ENCODE peak calls at places on chromosomes 1 and 21, in nine cellular contexts. N, R, C, T, F, P, G, H and Z are unnamed samples.

GRCh38 chr1:94642617-94643315 is 101.2 kb upstream of the F3 start:
- DNase-seq in N (no peak), R (no peak), C (no peak), T (no peak), F (no peak), P (no peak), G (no peak), H (no peak), Z (no peak)

GRCh38 chr1:11981378-11982009 is 1.2 kb downstream of the MFN2 start:
- DNase-seq in N (no peak), R (no peak), C (no peak), T (no peak), F (no peak), P (no peak), G (no peak), H (no peak), Z (no peak)

GRCh38 chr1:37940299-37940947 is 6.4 kb downstream of the INPP5B start:
- DNase-seq in N (no peak), R (peak; percentile 69), C (no peak), T (no peak), F (no peak), P (no peak), G (no peak), H (no peak), Z (no peak)

GRCh38 chr1:27873671-27874384 is 1.5 kb downstream of the THEMIS2 start:
- DNase-seq in N (no peak), R (no peak), C (no peak), T (no peak), F (no peak), P (no peak), G (no peak), H (no peak), Z (no peak)

GRCh38 chr1:111221276-111221632 is 6.3 kb upstream of the CHI3L2 start:
- DNase-seq in N (peak; percentile 55), R (no peak), C (no peak), T (no peak), F (no peak), P (no peak), G (no peak), H (no peak), Z (no peak)

GRCh38 chr1:62266217-62266616 is 53.0 kb downstream of the KANK4 start:
- DNase-seq in N (no peak), R (no peak), C (no peak), T (no peak), F (no peak), P (no peak), G (no peak), H (no peak), Z (no peak)

GRCh38 chr21:46183910-46184624 is at the start of gene SPATC1L:
- DNase-seq in N (peak; percentile 91), R (peak; percentile 39), C (no peak), T (peak; percentile 77), F (no peak), P (peak; percentile 90), G (peak; percentile 51), H (peak; percentile 61), Z (peak; percentile 83)

GRCh38 chr1:164475834-164476233 is 83.2 kb upstream of the PBX1 start:
- DNase-seq in N (no peak), R (no peak), C (no peak), T (no peak), F (no peak), P (no peak), G (no peak), H (no peak), Z (no peak)

GRCh38 chr1:36083219-36083618 is 675 bp upstream of the TEKT2 start:
- DNase-seq in N (no peak), R (no peak), C (no peak), T (no peak), F (no peak), P (no peak), G (no peak), H (no peak), Z (no peak)

GRCh38 chr1:45769261-45769932 is 18.9 kb upstream of the IPP start:
- DNase-seq in N (peak; percentile 90), R (no peak), C (peak; percentile 40), T (no peak), F (no peak), P (peak; percentile 89), G (no peak), H (no peak), Z (no peak)

GRCh38 chr1:31834501-31834900 is 18.7 kb upstream of the SPOCD1 start:
- DNase-seq in N (no peak), R (no peak), C (no peak), T (no peak), F (no peak), P (no peak), G (no peak), H (no peak), Z (no peak)

GRCh38 chr1:187474266-187474665 is 645.5 kb downstream of the PLA2G4A start:
- DNase-seq in N (peak; percentile 2), R (no peak), C (no peak), T (no peak), F (no peak), P (peak; percentile 62), G (no peak), H (no peak), Z (no peak)

GRCh38 chr1:47215713-47216112 is 16.3 kb downstream of the TAL1 start:
- DNase-seq in N (no peak), R (no peak), C (no peak), T (no peak), F (no peak), P (no peak), G (no peak), H (no peak), Z (no peak)

GRCh38 chr1:72281637-72282270 is 585 bp downstream of the NEGR1 start:
- DNase-seq in N (peak; percentile 16), R (no peak), C (no peak), T (no peak), F (peak; percentile 13), P (peak; percentile 5), G (no peak), H (no peak), Z (no peak)

GRCh38 chr1:37177230-37177864 is 143.0 kb upstream of the GRIK3 start:
- DNase-seq in N (no peak), R (no peak), C (no peak), T (no peak), F (peak; percentile 49), P (peak; percentile 10), G (peak; percentile 40), H (no peak), Z (no peak)

GRCh38 chr1:216045400-216045799 is 377.8 kb downstream of the USH2A start:
- DNase-seq in N (peak; percentile 65), R (no peak), C (peak; percentile 55), T (no peak), F (peak; percentile 5), P (peak; percentile 59), G (no peak), H (no peak), Z (no peak)

GRCh38 chr1:12546771-12547585 is 71.0 kb downstream of the DHRS3 start:
- DNase-seq in N (peak; percentile 83), R (no peak), C (no peak), T (peak; percentile 67), F (no peak), P (no peak), G (no peak), H (peak; percentile 74), Z (no peak)

GRCh38 chr1:15825800-15826199 is 18.4 kb upstream of the UQCRHL start:
- DNase-seq in N (peak; percentile 81), R (no peak), C (no peak), T (no peak), F (no peak), P (peak; percentile 41), G (no peak), H (no peak), Z (no peak)

GRCh38 chr1:24526045-24526444 is 23.4 kb downstream of the RCAN3 start:
- DNase-seq in N (no peak), R (no peak), C (no peak), T (no peak), F (no peak), P (no peak), G (no peak), H (no peak), Z (no peak)

GRCh38 chr1:10794724-10795304 is 1.6 kb downstream of the CASZ1 start:
- DNase-seq in N (no peak), R (no peak), C (no peak), T (no peak), F (peak; percentile 24), P (peak; percentile 13), G (no peak), H (no peak), Z (peak; percentile 58)

DNA sequence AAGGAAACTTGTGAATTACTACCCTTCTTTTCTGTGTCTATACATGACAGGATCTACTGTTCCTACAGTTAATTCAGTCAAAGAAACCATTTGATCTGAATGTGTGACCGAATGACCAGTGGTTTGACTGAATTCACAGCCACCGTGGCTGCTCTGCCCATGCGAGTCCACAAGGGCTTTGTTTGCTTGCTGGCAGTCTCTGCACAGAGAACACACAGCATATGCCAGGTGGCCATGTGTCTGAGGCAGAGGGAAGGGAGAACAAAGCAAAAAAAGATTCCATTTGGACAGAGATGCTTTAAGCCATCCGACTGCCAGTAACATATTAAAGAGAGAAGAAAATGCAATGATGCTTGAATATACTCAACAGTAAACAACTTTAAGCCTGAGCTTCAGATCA is 737.8 kb upstream of the CXADR start:
- DNase-seq in N (no peak), R (no peak), C (no peak), T (no peak), F (no peak), P (no peak), G (no peak), H (no peak), Z (no peak)
- TF ChIP-seq CTCF in N (no peak), R (no peak), C (no peak), T (no peak), F (no peak), P (no peak), G (no peak), H (no peak), Z (no peak)

GRCh38 chr1:112700290-112701226 is 6.4 kb downstream of the RHOC start:
- DNase-seq in N (peak; percentile 96), R (peak; percentile 93), C (peak; percentile 92), T (peak; percentile 100), F (peak; percentile 91), P (peak; percentile 99), G (peak; percentile 62), H (peak; percentile 99), Z (peak; percentile 86)
- TF ChIP-seq CTCF in N (no peak), R (no peak), C (no peak), T (peak; percentile 55), F (no peak), P (peak; percentile 30), G (no peak), H (peak; percentile 18), Z (no peak)

GRCh38 chr1:221274373-221274772 is 395.1 kb downstream of the HLX start:
- DNase-seq in N (no peak), R (no peak), C (no peak), T (no peak), F (no peak), P (no peak), G (no peak), H (no peak), Z (no peak)
- TF ChIP-seq CTCF in N (no peak), R (no peak), C (no peak), T (no peak), F (no peak), P (no peak), G (no peak), H (no peak), Z (no peak)

DNA sequence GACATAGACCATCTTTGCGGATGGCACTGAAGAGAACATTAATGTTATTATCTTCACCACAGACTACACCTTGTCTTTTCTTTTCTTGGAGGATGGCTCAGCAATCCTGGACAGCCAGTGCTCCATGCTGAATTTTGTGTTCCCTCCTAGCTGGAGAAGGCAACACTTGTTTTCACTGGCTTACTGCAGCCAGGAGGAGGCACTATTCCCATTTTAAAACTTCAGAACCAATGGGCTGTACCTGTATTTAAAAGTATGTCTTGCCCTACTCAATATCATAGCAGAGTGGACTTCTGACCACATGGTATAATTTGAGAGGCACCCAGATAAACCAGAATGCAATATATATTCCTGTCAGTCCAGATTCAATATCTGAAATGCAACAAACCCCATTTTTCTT is 53.3 kb upstream of the POGK start:
- DNase-seq in N (no peak), R (no peak), C (no peak), T (no peak), F (no peak), P (no peak), G (no peak), H (no peak), Z (no peak)
- TF ChIP-seq CTCF in N (no peak), R (no peak), C (no peak), T (no peak), F (no peak), P (no peak), G (no peak), H (no peak), Z (no peak)